ENCODE peak calls at places on chromosomes 7 and 10, in ten cellular contexts. M is activated gamma-delta T cell treated with Interleukin-2 at 50 U/mL for 16 hours; K is T-helper 9 cell; S is stimulated activated CD8-positive, alpha-beta memory T cell treated with anti-CD3 and anti-CD28 coated beads, Interleukin-2, amount 100 ng/mL, for 1 hour; A is IMR-90; W is renal cortical epithelial cell; Q is GM10248; Z is esophagus squamous epithelium; X is transverse colon; U is stimulated activated CD4-positive, alpha-beta T cell treated with anti-CD3 and anti-CD28 coated beads, Interleukin-12 subunit alpha, Interleukin-12 subunit beta, amount 100 ng/mL, for 48 hours. J is an unnamed sample.

GRCh38 chr7:51019231-51019844 is 236.6 kb upstream of the GRB10 start:
- DNase-seq in X (no peak), U (no peak), S (no peak), K (no peak), Z (no peak), A (peak; percentile 51), W (peak; percentile 94), Q (no peak), M (no peak), J (peak; percentile 90)

GRCh38 chr10:117152668-117153067 is 14.6 kb upstream of the VAX1 start:
- DNase-seq in Z (no peak), S (no peak), Q (no peak), K (no peak), A (no peak), W (no peak), U (no peak), X (no peak), M (no peak), J (no peak)

GRCh38 chr7:18086165-18087030 is 58.8 kb upstream of the PRPS1L1 start:
- DNase-seq in W (no peak), Q (peak; percentile 10), K (no peak), U (no peak), X (peak; percentile 12), S (no peak), Z (no peak), A (no peak), M (no peak), J (no peak)

GRCh38 chr10:19031763-19032162 is 16.8 kb upstream of the MALRD1 start:
- DNase-seq in Q (no peak), S (no peak), W (no peak), M (no peak), K (no peak), Z (no peak), X (no peak), A (no peak), U (no peak), J (no peak)

GRCh38 chr7:104807676-104808075 is 206.3 kb upstream of the KMT2E start:
- DNase-seq in W (no peak), Z (no peak), Q (no peak), M (no peak), K (no peak), A (no peak), S (no peak), U (no peak), X (no peak), J (no peak)

GRCh38 chr7:35647171-35647574 is 47.8 kb downstream of the HERPUD2 start:
- DNase-seq in U (no peak), Z (no peak), W (peak; percentile 41), X (peak; percentile 8), M (no peak), A (peak; percentile 36), S (no peak), Q (no peak), K (no peak), J (no peak)

GRCh38 chr10:20970044-20970443 is 72.9 kb upstream of the NEBL start:
- DNase-seq in K (no peak), A (no peak), Z (no peak), Q (no peak), X (no peak), W (no peak), S (no peak), M (no peak), U (no peak), J (peak; percentile 87)

GRCh38 chr7:16916111-16916639 is 34.4 kb upstream of the AGR3 start:
- DNase-seq in M (no peak), Q (no peak), Z (no peak), X (no peak), A (peak; percentile 89), K (no peak), U (no peak), W (peak; percentile 84), S (no peak), J (peak; percentile 90)

GRCh38 chr7:6171532-6172330 is 100.7 kb downstream of the CYTH3 start:
- DNase-seq in W (no peak), Q (no peak), X (no peak), M (no peak), K (no peak), S (no peak), A (no peak), Z (no peak), U (no peak), J (no peak)

GRCh38 chr10:11407939-11408338 is 203.5 kb downstream of the USP6NL start:
- DNase-seq in A (no peak), Z (no peak), X (no peak), W (no peak), K (peak; percentile 4), S (no peak), U (no peak), M (peak; percentile 13), Q (no peak), J (no peak)

GRCh38 chr7:19932549-19933249 is 159.3 kb upstream of the TMEM196 start:
- DNase-seq in W (no peak), K (no peak), U (no peak), Z (no peak), Q (no peak), X (no peak), S (no peak), M (no peak), A (no peak), J (no peak)

GRCh38 chr10:103153302-103153759 is 39.7 kb downstream of the NT5C2 start:
- DNase-seq in S (no peak), U (no peak), Q (no peak), M (no peak), A (peak; percentile 36), X (no peak), W (no peak), Z (no peak), K (no peak), J (no peak)

GRCh38 chr7:106793015-106793651 is 71.9 kb upstream of the PIK3CG start:
- DNase-seq in A (peak; percentile 33), M (peak; percentile 46), U (no peak), W (peak; percentile 36), Q (peak; percentile 42), Z (no peak), K (peak; percentile 33), S (no peak), X (no peak), J (peak; percentile 44)